ENCODE peak calls at places on chromosomes 5 and 9, in four cellular contexts. K is iris pigment epithelial cell; F is activated CD4-positive, alpha-beta T cell treated with anti-CD3 and anti-CD28 coated beads, Interleukin-2, amount 10 ng/mL, durations not matched to agents 7 days and 5 days; H is stimulated activated CD4-positive, alpha-beta T cell treated with anti-CD3 and anti-CD28 coated beads, Interleukin-4, amount 100 ng/mL, for 4 hours. S is an unnamed sample.

GRCh38 chr9:127767909-127768331 is 10.5 kb downstream of the SH2D3C start:
- DNase-seq in K (no peak), H (no peak), F (no peak), S (no peak)

GRCh38 chr9:93357649-93358048 is 93.8 kb upstream of the FAM120A start:
- DNase-seq in F (peak; percentile 32), H (no peak), K (no peak), S (no peak)

GRCh38 chr5:168295574-168296201 is 4.2 kb downstream of the WWC1 start:
- DNase-seq in H (no peak), K (peak; percentile 80), F (no peak), S (no peak)

GRCh38 chr5:179554981-179555380 is 4.6 kb downstream of the RUFY1 start:
- DNase-seq in F (no peak), K (no peak), H (no peak), S (no peak)

GRCh38 chr9:134544388-134545212 is 97.0 kb upstream of the COL5A1 start:
- DNase-seq in F (no peak), H (no peak), K (peak; percentile 59), S (no peak)

GRCh38 chr5:65722575-65723424 is 795 bp downstream of the NLN start:
- DNase-seq in H (no peak), F (peak; percentile 13), K (peak; percentile 69), S (no peak)

GRCh38 chr5:16671208-16671607 is 54.4 kb upstream of the RETREG1 start:
- DNase-seq in H (no peak), K (no peak), F (no peak), S (no peak)

GRCh38 chr9:87116492-87116891 is 169.2 kb upstream of the GAS1 start:
- DNase-seq in F (no peak), K (no peak), H (no peak), S (no peak)

GRCh38 chr9:134590240-134591081 is 51.1 kb upstream of the COL5A1 start:
- DNase-seq in K (peak; percentile 32), F (no peak), H (no peak), S (peak; percentile 18)

GRCh38 chr9:6759114-6759977 is 1.6 kb downstream of the KDM4C start:
- DNase-seq in F (peak; percentile 35), K (peak; percentile 88), H (peak; percentile 15), S (peak; percentile 5)

GRCh38 chr5:147310059-147310704 is 75.4 kb downstream of the STK32A start:
- DNase-seq in H (no peak), K (peak; percentile 34), F (no peak), S (no peak)

GRCh38 chr9:131290039-131290766 is 680 bp downstream of the PLPP7 start:
- DNase-seq in H (no peak), F (no peak), K (no peak), S (no peak)

GRCh38 chr9:70056545-70056944 is 12.9 kb downstream of the MAMDC2 start:
- DNase-seq in F (no peak), H (no peak), K (no peak), S (no peak)

GRCh38 chr9:69932901-69933300 is 110.7 kb upstream of the MAMDC2 start:
- DNase-seq in K (no peak), H (no peak), F (no peak), S (no peak)

GRCh38 chr5:140054086-140054689 is 11.1 kb upstream of the NRG2 start:
- DNase-seq in K (peak; percentile 8), F (no peak), H (no peak), S (no peak)

GRCh38 chr9:117278020-117278419 is 136.8 kb downstream of the ASTN2 start:
- DNase-seq in H (no peak), F (no peak), K (no peak), S (no peak)